ENCODE peak calls at places on chromosomes 11 and 22, in six cellular contexts. One of them, this sample, is unnamed.

GRCh38 chr22:44363980-44364749 is 51.4 kb upstream of the SHISAL1 start:
- DNase-seq in naive thymus-derived CD4-positive, alpha-beta T cell: no peak
- DNase-seq in mammary epithelial cell: no peak
- DNase-seq in cardiac muscle cell: no peak
- DNase-seq in adipocyte: peak; percentile 29
- DNase-seq in right atrium auricular region: peak; percentile 79
- DNase-seq in this sample: no peak

GRCh38 chr11:92735039-92735438 is 234.4 kb upstream of the MTNR1B start:
- DNase-seq in naive thymus-derived CD4-positive, alpha-beta T cell: no peak
- DNase-seq in mammary epithelial cell: no peak
- DNase-seq in right atrium auricular region: no peak
- DNase-seq in adipocyte: no peak
- DNase-seq in cardiac muscle cell: peak; percentile 9
- DNase-seq in this sample: no peak

GRCh38 chr22:40196628-40197027 is 18.9 kb downstream of the TNRC6B start:
- DNase-seq in adipocyte: peak; percentile 69
- DNase-seq in mammary epithelial cell: peak; percentile 92
- DNase-seq in right atrium auricular region: no peak
- DNase-seq in cardiac muscle cell: peak; percentile 89
- DNase-seq in naive thymus-derived CD4-positive, alpha-beta T cell: no peak
- DNase-seq in this sample: no peak

GRCh38 chr11:11735586-11735985 is 106.2 kb upstream of the USP47 start:
- DNase-seq in cardiac muscle cell: no peak
- DNase-seq in mammary epithelial cell: no peak
- DNase-seq in adipocyte: no peak
- DNase-seq in naive thymus-derived CD4-positive, alpha-beta T cell: no peak
- DNase-seq in right atrium auricular region: no peak
- DNase-seq in this sample: no peak

GRCh38 chr22:46846832-46847355 is 84.4 kb downstream of the TBC1D22A start:
- DNase-seq in naive thymus-derived CD4-positive, alpha-beta T cell: no peak
- DNase-seq in right atrium auricular region: peak; percentile 44
- DNase-seq in adipocyte: no peak
- DNase-seq in mammary epithelial cell: no peak
- DNase-seq in cardiac muscle cell: no peak
- DNase-seq in this sample: no peak

GRCh38 chr22:21816787-21817496 is 50.5 kb downstream of the MAPK1 start:
- DNase-seq in naive thymus-derived CD4-positive, alpha-beta T cell: peak; percentile 78
- DNase-seq in right atrium auricular region: no peak
- DNase-seq in adipocyte: peak; percentile 92
- DNase-seq in mammary epithelial cell: peak; percentile 90
- DNase-seq in cardiac muscle cell: peak; percentile 95
- DNase-seq in this sample: no peak

GRCh38 chr11:94603587-94603986 is 36.4 kb downstream of the PIWIL4 start:
- DNase-seq in adipocyte: no peak
- DNase-seq in mammary epithelial cell: no peak
- DNase-seq in naive thymus-derived CD4-positive, alpha-beta T cell: no peak
- DNase-seq in right atrium auricular region: no peak
- DNase-seq in cardiac muscle cell: no peak
- DNase-seq in this sample: no peak

GRCh38 chr22:20087319-20088262 is 7.5 kb downstream of the DGCR8 start:
- DNase-seq in adipocyte: no peak
- DNase-seq in right atrium auricular region: no peak
- DNase-seq in cardiac muscle cell: no peak
- DNase-seq in naive thymus-derived CD4-positive, alpha-beta T cell: no peak
- DNase-seq in mammary epithelial cell: no peak
- DNase-seq in this sample: no peak

GRCh38 chr11:24560324-24560723 is 63.5 kb downstream of the LUZP2 start:
- DNase-seq in cardiac muscle cell: no peak
- DNase-seq in right atrium auricular region: no peak
- DNase-seq in adipocyte: no peak
- DNase-seq in mammary epithelial cell: no peak
- DNase-seq in naive thymus-derived CD4-positive, alpha-beta T cell: no peak
- DNase-seq in this sample: no peak

GRCh38 chr11:44761546-44761961 is 34.8 kb downstream of the TSPAN18 start:
- DNase-seq in naive thymus-derived CD4-positive, alpha-beta T cell: no peak
- DNase-seq in right atrium auricular region: peak; percentile 58
- DNase-seq in mammary epithelial cell: no peak
- DNase-seq in adipocyte: no peak
- DNase-seq in cardiac muscle cell: no peak
- DNase-seq in this sample: peak; percentile 5

GRCh38 chr11:124872741-124873140 is 7.5 kb downstream of the ROBO3 start:
- DNase-seq in naive thymus-derived CD4-positive, alpha-beta T cell: no peak
- DNase-seq in cardiac muscle cell: no peak
- DNase-seq in right atrium auricular region: no peak
- DNase-seq in adipocyte: no peak
- DNase-seq in mammary epithelial cell: no peak
- DNase-seq in this sample: no peak

GRCh38 chr22:33821290-33821689 is 99.0 kb downstream of the LARGE1 start:
- DNase-seq in mammary epithelial cell: no peak
- DNase-seq in naive thymus-derived CD4-positive, alpha-beta T cell: no peak
- DNase-seq in cardiac muscle cell: no peak
- DNase-seq in adipocyte: no peak
- DNase-seq in right atrium auricular region: no peak
- DNase-seq in this sample: no peak

GRCh38 chr22:40525250-40525884 is 111.2 kb downstream of the MRTFA start:
- DNase-seq in cardiac muscle cell: peak; percentile 74
- DNase-seq in naive thymus-derived CD4-positive, alpha-beta T cell: peak; percentile 77
- DNase-seq in adipocyte: peak; percentile 75
- DNase-seq in mammary epithelial cell: peak; percentile 20
- DNase-seq in right atrium auricular region: no peak
- DNase-seq in this sample: no peak

GRCh38 chr11:60866911-60867870 is at the start of gene ZP1:
- DNase-seq in right atrium auricular region: no peak
- DNase-seq in adipocyte: no peak
- DNase-seq in naive thymus-derived CD4-positive, alpha-beta T cell: no peak
- DNase-seq in cardiac muscle cell: no peak
- DNase-seq in mammary epithelial cell: no peak
- DNase-seq in this sample: no peak

GRCh38 chr11:34609187-34609751 is 11.6 kb upstream of the EHF start:
- DNase-seq in cardiac muscle cell: no peak
- DNase-seq in adipocyte: no peak
- DNase-seq in right atrium auricular region: no peak
- DNase-seq in naive thymus-derived CD4-positive, alpha-beta T cell: no peak
- DNase-seq in mammary epithelial cell: no peak
- DNase-seq in this sample: no peak

GRCh38 chr11:11391796-11392195 is 38.7 kb upstream of the CSNK2A3 start:
- DNase-seq in adipocyte: peak; percentile 63
- DNase-seq in naive thymus-derived CD4-positive, alpha-beta T cell: no peak
- DNase-seq in cardiac muscle cell: peak; percentile 88
- DNase-seq in mammary epithelial cell: peak; percentile 84
- DNase-seq in right atrium auricular region: no peak
- DNase-seq in this sample: no peak

GRCh38 chr11:67432655-67433349 is 4.5 kb downstream of the RPS6KB2 start:
- DNase-seq in naive thymus-derived CD4-positive, alpha-beta T cell: no peak
- DNase-seq in mammary epithelial cell: no peak
- DNase-seq in right atrium auricular region: no peak
- DNase-seq in cardiac muscle cell: no peak
- DNase-seq in adipocyte: no peak
- DNase-seq in this sample: no peak

GRCh38 chr11:18243783-18244362 is 4.6 kb downstream of the SAA2 start:
- DNase-seq in right atrium auricular region: peak; percentile 64
- DNase-seq in mammary epithelial cell: peak; percentile 55
- DNase-seq in naive thymus-derived CD4-positive, alpha-beta T cell: peak; percentile 51
- DNase-seq in cardiac muscle cell: peak; percentile 85
- DNase-seq in adipocyte: peak; percentile 79
- DNase-seq in this sample: peak; percentile 81

GRCh38 chr11:113446938-113447337 is 28.3 kb downstream of the DRD2 start:
- DNase-seq in right atrium auricular region: no peak
- DNase-seq in mammary epithelial cell: peak; percentile 95
- DNase-seq in adipocyte: no peak
- DNase-seq in naive thymus-derived CD4-positive, alpha-beta T cell: no peak
- DNase-seq in cardiac muscle cell: no peak
- DNase-seq in this sample: peak; percentile 46

GRCh38 chr11:116390963-116391362 is 381.8 kb downstream of the BUD13 start:
- DNase-seq in cardiac muscle cell: no peak
- DNase-seq in adipocyte: no peak
- DNase-seq in naive thymus-derived CD4-positive, alpha-beta T cell: no peak
- DNase-seq in right atrium auricular region: no peak
- DNase-seq in mammary epithelial cell: no peak
- DNase-seq in this sample: no peak

GRCh38 chr11:71240865-71241691 is 11.3 kb downstream of the SHANK2 start:
- DNase-seq in adipocyte: peak; percentile 88
- DNase-seq in cardiac muscle cell: peak; percentile 95
- DNase-seq in right atrium auricular region: no peak
- DNase-seq in naive thymus-derived CD4-positive, alpha-beta T cell: no peak
- DNase-seq in mammary epithelial cell: peak; percentile 88
- DNase-seq in this sample: peak; percentile 35

GRCh38 chr22:46196268-46196667 is 45.9 kb downstream of the PPARA start:
- DNase-seq in mammary epithelial cell: no peak
- DNase-seq in right atrium auricular region: peak; percentile 67
- DNase-seq in adipocyte: no peak
- DNase-seq in cardiac muscle cell: no peak
- DNase-seq in naive thymus-derived CD4-positive, alpha-beta T cell: no peak
- DNase-seq in this sample: no peak

GRCh38 chr11:123684601-123685000 is 30.2 kb upstream of the SCN3B start:
- DNase-seq in naive thymus-derived CD4-positive, alpha-beta T cell: no peak
- DNase-seq in adipocyte: no peak
- DNase-seq in cardiac muscle cell: no peak
- DNase-seq in mammary epithelial cell: no peak
- DNase-seq in right atrium auricular region: no peak
- DNase-seq in this sample: no peak

GRCh38 chr22:26318975-26319374 is 110.1 kb upstream of the ASPHD2 start:
- DNase-seq in right atrium auricular region: no peak
- DNase-seq in mammary epithelial cell: peak; percentile 8
- DNase-seq in adipocyte: peak; percentile 19
- DNase-seq in naive thymus-derived CD4-positive, alpha-beta T cell: no peak
- DNase-seq in cardiac muscle cell: no peak
- DNase-seq in this sample: no peak

GRCh38 chr11:73387594-73388021 is 11.4 kb downstream of the RELT start:
- DNase-seq in adipocyte: peak; percentile 17
- DNase-seq in naive thymus-derived CD4-positive, alpha-beta T cell: no peak
- DNase-seq in right atrium auricular region: no peak
- DNase-seq in mammary epithelial cell: no peak
- DNase-seq in cardiac muscle cell: no peak
- DNase-seq in this sample: no peak
- H3K4me1 ChIP-seq in adipocyte: peaks cover 17% of the 10 kb centered on the region
- H3K4me1 ChIP-seq in naive thymus-derived CD4-positive, alpha-beta T cell: peaks cover 34% of the 10 kb centered on the region
- H3K4me1 ChIP-seq in right atrium auricular region: peaks cover 57% of the 10 kb centered on the region
- H3K4me1 ChIP-seq in mammary epithelial cell: peaks cover 18% of the 10 kb centered on the region
- H3K4me1 ChIP-seq in cardiac muscle cell: peaks cover 34% of the 10 kb centered on the region
- H3K4me1 ChIP-seq in this sample: peaks cover 4% of the 10 kb centered on the region

GRCh38 chr22:35752833-35753189 is 35.1 kb downstream of the APOL5 start:
- DNase-seq in mammary epithelial cell: no peak
- DNase-seq in right atrium auricular region: no peak
- DNase-seq in adipocyte: peak; percentile 31
- DNase-seq in cardiac muscle cell: no peak
- DNase-seq in naive thymus-derived CD4-positive, alpha-beta T cell: no peak
- DNase-seq in this sample: no peak
- H3K4me1 ChIP-seq in mammary epithelial cell: no peaks in the 10 kb centered on the region
- H3K4me1 ChIP-seq in right atrium auricular region: peaks cover 14% of the 10 kb centered on the region
- H3K4me1 ChIP-seq in adipocyte: peaks cover 12% of the 10 kb centered on the region
- H3K4me1 ChIP-seq in cardiac muscle cell: peaks cover 21% of the 10 kb centered on the region
- H3K4me1 ChIP-seq in naive thymus-derived CD4-positive, alpha-beta T cell: no peaks in the 10 kb centered on the region
- H3K4me1 ChIP-seq in this sample: no peaks in the 10 kb centered on the region

GRCh38 chr11:119193001-119193400 is 7.7 kb downstream of the NHERF4 start:
- DNase-seq in naive thymus-derived CD4-positive, alpha-beta T cell: no peak
- DNase-seq in adipocyte: no peak
- DNase-seq in cardiac muscle cell: no peak
- DNase-seq in mammary epithelial cell: no peak
- DNase-seq in right atrium auricular region: no peak
- DNase-seq in this sample: no peak
- H3K4me1 ChIP-seq in naive thymus-derived CD4-positive, alpha-beta T cell: no peaks in the 10 kb centered on the region
- H3K4me1 ChIP-seq in adipocyte: no peaks in the 10 kb centered on the region
- H3K4me1 ChIP-seq in cardiac muscle cell: no peaks in the 10 kb centered on the region
- H3K4me1 ChIP-seq in mammary epithelial cell: no peaks in the 10 kb centered on the region
- H3K4me1 ChIP-seq in right atrium auricular region: no peaks in the 10 kb centered on the region
- H3K4me1 ChIP-seq in this sample: peaks cover 16% of the 10 kb centered on the region

GRCh38 chr11:36377759-36378553 is 81.9 kb downstream of the PRR5L start:
- DNase-seq in naive thymus-derived CD4-positive, alpha-beta T cell: no peak
- DNase-seq in cardiac muscle cell: no peak
- DNase-seq in right atrium auricular region: no peak
- DNase-seq in adipocyte: peak; percentile 7
- DNase-seq in mammary epithelial cell: no peak
- DNase-seq in this sample: no peak
- H3K4me1 ChIP-seq in naive thymus-derived CD4-positive, alpha-beta T cell: no peaks in the 10 kb centered on the region
- H3K4me1 ChIP-seq in cardiac muscle cell: no peaks in the 10 kb centered on the region
- H3K4me1 ChIP-seq in right atrium auricular region: peaks cover 9% of the 10 kb centered on the region
- H3K4me1 ChIP-seq in adipocyte: peaks cover 4% of the 10 kb centered on the region
- H3K4me1 ChIP-seq in mammary epithelial cell: peaks cover 9% of the 10 kb centered on the region
- H3K4me1 ChIP-seq in this sample: peaks cover 4% of the 10 kb centered on the region

DNA sequence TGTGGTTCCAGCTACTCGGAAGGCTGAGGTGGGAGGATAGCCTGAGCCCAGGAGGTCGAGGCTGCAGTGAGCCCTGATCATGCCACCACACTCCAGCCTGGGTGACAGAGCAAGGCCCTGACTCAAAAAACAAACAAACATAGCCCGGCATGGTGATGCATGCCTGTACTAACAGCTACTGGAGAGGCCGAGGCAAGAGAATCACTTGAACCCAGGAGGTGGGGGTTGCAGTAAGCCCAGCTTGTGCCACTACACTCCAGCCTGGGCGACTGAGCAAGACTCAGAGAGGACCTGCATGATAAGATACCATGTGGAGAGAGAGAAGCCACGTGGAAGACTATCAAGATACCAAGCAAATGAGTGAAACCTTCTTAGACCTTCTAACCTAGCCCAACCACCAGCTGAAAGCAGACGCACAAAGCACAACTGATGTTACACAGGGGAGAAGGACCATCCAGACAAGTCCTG is 36.1 kb downstream of the AMBRA1 start:
- DNase-seq in naive thymus-derived CD4-positive, alpha-beta T cell: no peak
- DNase-seq in adipocyte: peak; percentile 28
- DNase-seq in mammary epithelial cell: peak; percentile 45
- DNase-seq in right atrium auricular region: no peak
- DNase-seq in cardiac muscle cell: no peak
- DNase-seq in this sample: no peak
- H3K4me1 ChIP-seq in naive thymus-derived CD4-positive, alpha-beta T cell: peaks cover 40% of the 10 kb centered on the region
- H3K4me1 ChIP-seq in adipocyte: peaks cover 57% of the 10 kb centered on the region
- H3K4me1 ChIP-seq in mammary epithelial cell: peaks cover 49% of the 10 kb centered on the region
- H3K4me1 ChIP-seq in right atrium auricular region: peaks cover 53% of the 10 kb centered on the region
- H3K4me1 ChIP-seq in cardiac muscle cell: peaks cover 18% of the 10 kb centered on the region
- H3K4me1 ChIP-seq in this sample: peaks cover 57% of the 10 kb centered on the region

GRCh38 chr11:128610765-128611617 is 23.6 kb upstream of the ETS1 start:
- DNase-seq in right atrium auricular region: no peak
- DNase-seq in adipocyte: no peak
- DNase-seq in naive thymus-derived CD4-positive, alpha-beta T cell: peak; percentile 59
- DNase-seq in cardiac muscle cell: no peak
- DNase-seq in mammary epithelial cell: no peak
- DNase-seq in this sample: peak; percentile 31

GRCh38 chr11:128613300-128613995 is 26.1 kb upstream of the ETS1 start:
- DNase-seq in mammary epithelial cell: no peak
- DNase-seq in adipocyte: no peak
- DNase-seq in naive thymus-derived CD4-positive, alpha-beta T cell: no peak
- DNase-seq in right atrium auricular region: peak; percentile 55
- DNase-seq in cardiac muscle cell: no peak
- DNase-seq in this sample: peak; percentile 34

GRCh38 chr11:128616158-128616557 is 28.8 kb upstream of the ETS1 start:
- DNase-seq in mammary epithelial cell: no peak
- DNase-seq in right atrium auricular region: peak; percentile 53
- DNase-seq in naive thymus-derived CD4-positive, alpha-beta T cell: no peak
- DNase-seq in adipocyte: no peak
- DNase-seq in cardiac muscle cell: no peak
- DNase-seq in this sample: no peak

GRCh38 chr11:128615612-128616011 is 28.3 kb upstream of the ETS1 start:
- DNase-seq in right atrium auricular region: peak; percentile 48
- DNase-seq in mammary epithelial cell: no peak
- DNase-seq in naive thymus-derived CD4-positive, alpha-beta T cell: no peak
- DNase-seq in adipocyte: no peak
- DNase-seq in cardiac muscle cell: no peak
- DNase-seq in this sample: no peak

GRCh38 chr11:128615076-128615475 is 27.7 kb upstream of the ETS1 start:
- DNase-seq in cardiac muscle cell: no peak
- DNase-seq in adipocyte: no peak
- DNase-seq in right atrium auricular region: no peak
- DNase-seq in mammary epithelial cell: no peak
- DNase-seq in naive thymus-derived CD4-positive, alpha-beta T cell: no peak
- DNase-seq in this sample: no peak
- H3K4me1 ChIP-seq in cardiac muscle cell: peaks cover 25% of the 10 kb centered on the region
- H3K4me1 ChIP-seq in adipocyte: no peaks in the 10 kb centered on the region
- H3K4me1 ChIP-seq in right atrium auricular region: peaks cover 11% of the 10 kb centered on the region
- H3K4me1 ChIP-seq in mammary epithelial cell: no peaks in the 10 kb centered on the region
- H3K4me1 ChIP-seq in naive thymus-derived CD4-positive, alpha-beta T cell: peaks cover 28% of the 10 kb centered on the region
- H3K4me1 ChIP-seq in this sample: no peaks in the 10 kb centered on the region

GRCh38 chr11:120208777-120209176 is 2.1 kb upstream of the OAF start:
- DNase-seq in right atrium auricular region: peak; percentile 84
- DNase-seq in adipocyte: peak; percentile 52
- DNase-seq in naive thymus-derived CD4-positive, alpha-beta T cell: no peak
- DNase-seq in mammary epithelial cell: peak; percentile 79
- DNase-seq in cardiac muscle cell: peak; percentile 65
- DNase-seq in this sample: no peak
- H3K4me1 ChIP-seq in right atrium auricular region: peaks cover 45% of the 10 kb centered on the region
- H3K4me1 ChIP-seq in adipocyte: peaks cover 51% of the 10 kb centered on the region
- H3K4me1 ChIP-seq in naive thymus-derived CD4-positive, alpha-beta T cell: peaks cover 8% of the 10 kb centered on the region
- H3K4me1 ChIP-seq in mammary epithelial cell: peaks cover 33% of the 10 kb centered on the region
- H3K4me1 ChIP-seq in cardiac muscle cell: no peaks in the 10 kb centered on the region
- H3K4me1 ChIP-seq in this sample: peaks cover 30% of the 10 kb centered on the region